ENCODE peak calls at places on chromosomes 11 and 22, in ten cellular contexts. R, E, L, A, J, T, W, M, O and K are unnamed samples.

GRCh38 chr11:30018443-30018842 is 1.6 kb upstream of the KCNA4 start:
- DNase-seq in L (no peak), J (no peak), E (no peak), R (no peak), M (no peak), A (no peak), W (no peak), O (no peak), T (no peak), K (no peak)

GRCh38 chr11:61406067-61406466 is 13.7 kb downstream of the TMEM216 start:
- DNase-seq in L (no peak), E (no peak), A (no peak), O (peak; percentile 41), M (no peak), R (no peak), W (no peak), J (no peak), T (no peak), K (no peak)

GRCh38 chr11:129726179-129726578 is 89.5 kb upstream of the TMEM45B start:
- DNase-seq in M (no peak), R (no peak), E (no peak), A (no peak), W (no peak), L (no peak), O (no peak), T (no peak), J (no peak), K (no peak)

GRCh38 chr11:128940156-128940555 is 2.5 kb downstream of the TP53AIP1 start:
- DNase-seq in M (no peak), R (peak; percentile 4), E (no peak), W (no peak), J (no peak), L (peak; percentile 92), A (no peak), T (no peak), O (no peak), K (no peak)

GRCh38 chr22:37849089-37849751 is at the start of gene EIF3L:
- DNase-seq in L (peak; percentile 84), A (peak; percentile 82), E (peak; percentile 82), R (peak; percentile 90), O (peak; percentile 90), W (peak; percentile 64), J (peak; percentile 54), T (peak; percentile 94), M (peak; percentile 91), K (peak; percentile 89)

GRCh38 chr11:87878373-87878779 is 296.9 kb downstream of the RAB38 start:
- DNase-seq in E (peak; percentile 2), M (peak; percentile 76), T (peak; percentile 61), J (no peak), A (no peak), O (no peak), L (peak; percentile 57), W (no peak), R (peak; percentile 41), K (peak; percentile 69)

GRCh38 chr11:42764936-42765335 is 546.9 kb upstream of the API5 start:
- DNase-seq in O (no peak), A (no peak), R (no peak), E (no peak), W (no peak), T (no peak), L (no peak), M (no peak), J (no peak), K (no peak)

GRCh38 chr11:77009533-77010160 is 24.6 kb upstream of the B3GNT6 start:
- DNase-seq in O (no peak), R (no peak), L (no peak), M (no peak), T (no peak), W (no peak), E (no peak), A (no peak), J (no peak), K (no peak)

GRCh38 chr11:31106963-31107576 is 262.5 kb downstream of the DCDC1 start:
- DNase-seq in W (peak; percentile 7), J (no peak), M (peak; percentile 42), E (peak; percentile 85), R (peak; percentile 69), T (peak; percentile 49), A (no peak), L (peak; percentile 39), O (peak; percentile 16), K (peak; percentile 41)

GRCh38 chr11:27861706-27862430 is 161.6 kb upstream of the BDNF start:
- DNase-seq in R (no peak), M (peak; percentile 88), E (no peak), W (peak; percentile 53), J (no peak), A (no peak), T (peak; percentile 89), L (peak; percentile 88), O (no peak), K (peak; percentile 86)